ENCODE peak calls at places on chromosome 6, in eight cellular contexts. J is CD8-positive, alpha-beta T cell; Z is heart right ventricle; R is uterus; N is tibial nerve; G is body of pancreas; W is stomach; V is upper lobe of right lung. O is an unnamed sample. For H3K27me3, the result is how much of the 10 kb centered on the place peaks cover.

GRCh38 chr6:152828431-152828830 is 77.8 kb downstream of the VIP start:
- DNase-seq in J (no peak), Z (no peak), R (no peak), N (no peak), G (no peak), W (no peak), V (no peak), O (no peak)

GRCh38 chr6:168372871-168373270 is 53.3 kb upstream of the DACT2 start:
- DNase-seq in J (no peak), Z (no peak), R (no peak), N (no peak), G (peak), W (peak), V (peak), O (no peak)

GRCh38 chr6:106560966-106561740 is 68.1 kb downstream of the RTN4IP1 start:
- DNase-seq in J (no peak), Z (no peak), R (no peak), N (no peak), G (no peak), W (no peak), V (no peak), O (no peak)

GRCh38 chr6:99846021-99846420 is 148.0 kb downstream of the MCHR2 start:
- DNase-seq in J (no peak), Z (no peak), R (no peak), N (no peak), G (no peak), W (no peak), V (no peak), O (no peak)

GRCh38 chr6:10759312-10759839 is 11.8 kb downstream of the TMEM14B start:
- DNase-seq in J (no peak), Z (no peak), R (no peak), N (no peak), G (no peak), W (no peak), V (no peak), O (peak)

GRCh38 chr6:79307321-79308036 is 73.0 kb upstream of the HMGN3 start:
- DNase-seq in J (no peak), Z (no peak), R (no peak), N (no peak), G (no peak), W (no peak), V (no peak), O (no peak)

GRCh38 chr6:45710304-45710821 is 305.3 kb downstream of the CLIC5 start:
- DNase-seq in J (peak), Z (no peak), R (no peak), N (no peak), G (no peak), W (peak), V (no peak), O (no peak)

GRCh38 chr6:25177629-25178028 is 101.5 kb upstream of the CARMIL1 start:
- DNase-seq in J (no peak), Z (no peak), R (no peak), N (no peak), G (no peak), W (no peak), V (no peak), O (no peak)

GRCh38 chr6:74447013-74447412 is 751.0 kb downstream of the CD109 start:
- DNase-seq in J (no peak), Z (no peak), R (no peak), N (no peak), G (no peak), W (no peak), V (no peak), O (no peak)

GRCh38 chr6:128492386-128492785 is 28.0 kb downstream of the PTPRK start:
- DNase-seq in J (no peak), Z (no peak), R (no peak), N (no peak), G (peak), W (peak), V (no peak), O (no peak)

GRCh38 chr6:34791842-34792604 is at the start of gene BLTP3A:
- DNase-seq in J (peak), Z (peak), R (peak), N (peak), G (peak), W (peak), V (peak), O (no peak)

GRCh38 chr6:162123797-162124196 is 603.8 kb downstream of the PRKN start:
- DNase-seq in J (no peak), Z (no peak), R (no peak), N (no peak), G (no peak), W (no peak), V (no peak), O (no peak)

GRCh38 chr6:139308936-139309603 is 17.3 kb upstream of the TXLNB start:
- DNase-seq in J (no peak), Z (no peak), R (peak), N (no peak), G (no peak), W (peak), V (no peak), O (no peak)

GRCh38 chr6:170029416-170030283 is 261.2 kb downstream of the DLL1 start:
- DNase-seq in J (no peak), Z (no peak), R (peak), N (no peak), G (peak), W (peak), V (peak), O (no peak)

GRCh38 chr6:138774370-138774769 is 801 bp downstream of the CCDC28A start:
- DNase-seq in J (no peak), Z (no peak), R (no peak), N (no peak), G (no peak), W (no peak), V (no peak), O (no peak)

GRCh38 chr6:90621581-90621980 is 34.7 kb upstream of the MAP3K7 start:
- DNase-seq in J (no peak), Z (no peak), R (no peak), N (no peak), G (no peak), W (no peak), V (no peak), O (no peak)
- H3K27me3 ChIP-seq in J (under half), Z (under half), R (under half), N (under half), G (under half), W (under half), V (under half), O (under half)

DNA sequence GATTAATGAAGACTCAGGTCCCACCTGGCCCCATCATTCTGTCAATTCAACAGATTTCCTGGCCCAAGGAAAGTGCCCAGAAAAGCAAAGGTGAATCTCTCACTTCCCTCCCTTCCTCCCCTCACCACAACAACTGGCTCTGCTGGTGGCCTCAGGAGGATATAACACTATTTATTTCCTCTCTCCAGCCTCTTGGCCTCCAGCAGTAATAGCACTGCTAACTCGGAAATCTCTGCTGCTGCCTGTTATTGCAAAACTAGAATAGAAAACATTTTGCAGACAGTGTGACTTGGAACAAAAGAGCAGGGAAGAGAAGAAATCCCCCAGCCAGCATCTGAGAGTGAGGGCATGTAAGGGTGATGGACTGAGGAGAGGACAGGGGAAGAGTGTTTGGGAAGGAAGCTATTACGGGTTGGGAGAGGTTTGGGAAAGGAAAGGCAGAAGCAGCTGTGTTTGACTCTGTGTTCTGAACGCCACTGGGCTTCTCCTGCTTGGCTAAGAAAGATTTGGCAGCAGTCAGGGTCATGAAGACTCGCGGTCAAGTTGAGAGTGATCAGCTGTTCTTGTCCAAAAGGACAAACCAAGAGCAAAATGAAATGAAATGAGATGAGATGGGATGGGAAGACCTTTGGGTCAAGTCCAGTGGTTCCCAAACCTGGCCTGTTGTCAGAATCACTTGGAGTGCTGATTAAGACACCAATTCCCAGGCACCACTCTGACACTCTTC is 81.0 kb upstream of the SNX9 start:
- DNase-seq in J (no peak), Z (no peak), R (peak), N (no peak), G (no peak), W (no peak), V (no peak), O (no peak)
- H3K4me3 ChIP-seq in J (no peak), Z (no peak), R (no peak), N (no peak), G (no peak), W (no peak), V (no peak), O (no peak)

GRCh38 chr6:132401120-132401940 is at the start of gene MOXD1:
- DNase-seq in J (no peak), Z (peak), R (peak), N (no peak), G (peak), W (peak), V (peak), O (no peak)
- TF ChIP-seq CTCF in J (no peak), Z (no peak), R (peak), N (peak), G (no peak), W (no peak), V (no peak), O (no peak)

DNA sequence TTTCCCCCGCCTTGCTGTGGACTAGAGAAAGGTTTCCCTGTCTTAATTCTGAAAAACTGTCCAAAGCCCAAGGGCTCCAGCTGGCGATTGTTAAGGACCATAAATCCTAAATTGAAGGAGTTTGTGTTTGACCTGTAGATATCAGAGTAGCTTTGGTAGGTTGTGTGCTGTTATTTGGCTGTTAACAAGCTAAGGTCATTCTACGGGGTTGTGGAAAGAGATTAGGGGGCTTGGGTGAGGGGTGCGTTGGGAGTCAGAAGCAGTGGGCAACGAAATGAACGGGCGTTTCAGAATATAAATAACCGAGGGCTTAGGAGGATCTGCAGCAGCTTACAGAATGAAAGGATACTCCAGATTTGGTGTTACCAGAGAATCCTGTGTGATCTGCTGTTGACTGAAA is 32.6 kb upstream of the BTN3A2 start:
- DNase-seq in J (no peak), Z (no peak), R (no peak), N (no peak), G (no peak), W (no peak), V (no peak), O (no peak)
- H3K27me3 ChIP-seq in J (under half), Z (half or more), R (under half), N (half or more), G (under half), W (half or more), V (half or more), O (under half)

GRCh38 chr6:144932621-144933020 is 647.5 kb downstream of the UTRN start:
- DNase-seq in J (no peak), Z (no peak), R (no peak), N (no peak), G (no peak), W (no peak), V (no peak), O (no peak)
- H3K4me3 ChIP-seq in J (no peak), Z (no peak), R (no peak), N (no peak), G (no peak), W (no peak), V (no peak), O (no peak)

GRCh38 chr6:42338573-42339218 is 113.0 kb downstream of the TRERF1 start:
- DNase-seq in J (no peak), Z (no peak), R (no peak), N (no peak), G (no peak), W (no peak), V (no peak), O (peak)
- TF ChIP-seq CTCF in J (no peak), Z (no peak), R (no peak), N (no peak), G (no peak), W (no peak), V (no peak), O (peak)